ENCODE peak calls at places on chromosomes 13 and 19, in four cellular contexts. N is naive thymus-derived CD8-positive, alpha-beta T cell; X is iris pigment epithelial cell; A is mucosa of gallbladder. Q is an unnamed sample.

GRCh38 chr13:33228645-33229445 is 56.7 kb downstream of the STARD13 start:
- DNase-seq in N (peak), X (peak), A (no peak), Q (no peak)

GRCh38 chr19:36169084-36169760 is 17.0 kb upstream of the COX7A1 start:
- DNase-seq in N (no peak), X (no peak), A (no peak), Q (no peak)

GRCh38 chr19:31863122-31863521 is 482.3 kb upstream of the ZNF507 start:
- DNase-seq in N (no peak), X (no peak), A (no peak), Q (no peak)

GRCh38 chr13:20186771-20187170 is 6.0 kb downstream of the GJB2 start:
- DNase-seq in N (no peak), X (no peak), A (no peak), Q (no peak)

GRCh38 chr13:82571653-82572052 is 1310.6 kb downstream of the SLITRK1 start:
- DNase-seq in N (no peak), X (peak), A (no peak), Q (no peak)

GRCh38 chr19:42363614-42364346 is 26.3 kb downstream of the CNFN start:
- DNase-seq in N (no peak), X (no peak), A (no peak), Q (no peak)

GRCh38 chr19:35828694-35829301 is 16.2 kb upstream of the PRODH2 start:
- DNase-seq in N (peak), X (peak), A (peak), Q (peak)

GRCh38 chr19:51251453-51251790 is 542 bp downstream of the SIGLECL1 start:
- DNase-seq in N (no peak), X (no peak), A (no peak), Q (no peak)